ENCODE peak calls at places on chromosomes 4 and X, in ten cellular contexts. O is activated CD8-positive, alpha-beta T cell treated with anti-CD3 and anti-CD28 coated beads for 36 hours; L is RWPE2; G is fibroblast of the aortic adventitia; T is fibroblast of mammary gland; B is tibial nerve; K is GM20000; R is cardiac fibroblast; M is GM13977; D is neural progenitor cell. V is an unnamed sample.

GRCh38 chrX:97119474-97120109 is 235.9 kb downstream of the RPA4 start:
- DNase-seq in M (no peak), B (no peak), K (no peak), L (no peak), G (no peak), O (no peak), T (no peak), R (no peak), D (no peak), V (no peak)

GRCh38 chr4:71294301-71294700 is 44.5 kb upstream of the SLC4A4 start:
- DNase-seq in B (no peak), D (no peak), G (peak; percentile 37), L (no peak), M (no peak), K (no peak), R (peak; percentile 34), T (peak; percentile 38), O (no peak), V (no peak)

GRCh38 chrX:131854586-131854985 is 168.5 kb upstream of the STK26 start:
- DNase-seq in B (no peak), K (no peak), G (peak; percentile 10), R (peak; percentile 28), D (no peak), L (no peak), O (no peak), T (peak; percentile 5), M (no peak), V (no peak)

GRCh38 chrX:51759055-51759454 is 15.8 kb downstream of the GSPT2 start:
- DNase-seq in G (no peak), L (no peak), O (no peak), B (no peak), M (no peak), D (no peak), T (no peak), K (no peak), R (no peak), V (no peak)

GRCh38 chr4:185134176-185134869 is 8.7 kb upstream of the SLC25A4 start:
- DNase-seq in R (peak; percentile 72), L (no peak), G (peak; percentile 77), O (no peak), D (peak; percentile 67), K (peak; percentile 80), M (peak; percentile 81), B (no peak), T (peak; percentile 62), V (no peak)

GRCh38 chrX:102650903-102651241 is 411 bp upstream of the GPRASP1 start:
- DNase-seq in D (no peak), G (no peak), K (no peak), L (no peak), T (peak; percentile 4), O (no peak), R (no peak), B (no peak), M (no peak), V (no peak)

GRCh38 chrX:3549442-3549875 is 164.0 kb downstream of the PRKX start:
- DNase-seq in G (peak; percentile 64), M (no peak), O (no peak), B (peak; percentile 4), T (peak; percentile 60), D (peak; percentile 16), R (peak; percentile 43), L (no peak), K (no peak), V (no peak)

GRCh38 chr4:142274137-142274536 is 572.0 kb downstream of the INPP4B start:
- DNase-seq in D (no peak), T (peak; percentile 62), L (no peak), O (no peak), B (no peak), G (peak; percentile 53), K (no peak), R (peak; percentile 70), M (no peak), V (no peak)

GRCh38 chr4:42515156-42515884 is 118.0 kb downstream of the SHISA3 start:
- DNase-seq in O (no peak), R (no peak), L (no peak), M (no peak), G (peak; percentile 78), K (peak; percentile 3), B (no peak), T (peak; percentile 4), D (no peak), V (no peak)

GRCh38 chr4:64718091-64718490 is 308.8 kb upstream of the TECRL start:
- DNase-seq in B (no peak), O (no peak), T (peak; percentile 5), K (no peak), L (no peak), R (peak; percentile 14), M (no peak), D (peak; percentile 14), G (peak; percentile 0), V (no peak)

GRCh38 chrX:49155243-49155899 is 7.2 kb upstream of the MAGIX start:
- DNase-seq in R (peak; percentile 69), K (peak; percentile 47), L (no peak), G (peak; percentile 63), O (peak; percentile 68), B (no peak), T (peak; percentile 68), M (peak; percentile 45), D (peak; percentile 87), V (no peak)

DNA sequence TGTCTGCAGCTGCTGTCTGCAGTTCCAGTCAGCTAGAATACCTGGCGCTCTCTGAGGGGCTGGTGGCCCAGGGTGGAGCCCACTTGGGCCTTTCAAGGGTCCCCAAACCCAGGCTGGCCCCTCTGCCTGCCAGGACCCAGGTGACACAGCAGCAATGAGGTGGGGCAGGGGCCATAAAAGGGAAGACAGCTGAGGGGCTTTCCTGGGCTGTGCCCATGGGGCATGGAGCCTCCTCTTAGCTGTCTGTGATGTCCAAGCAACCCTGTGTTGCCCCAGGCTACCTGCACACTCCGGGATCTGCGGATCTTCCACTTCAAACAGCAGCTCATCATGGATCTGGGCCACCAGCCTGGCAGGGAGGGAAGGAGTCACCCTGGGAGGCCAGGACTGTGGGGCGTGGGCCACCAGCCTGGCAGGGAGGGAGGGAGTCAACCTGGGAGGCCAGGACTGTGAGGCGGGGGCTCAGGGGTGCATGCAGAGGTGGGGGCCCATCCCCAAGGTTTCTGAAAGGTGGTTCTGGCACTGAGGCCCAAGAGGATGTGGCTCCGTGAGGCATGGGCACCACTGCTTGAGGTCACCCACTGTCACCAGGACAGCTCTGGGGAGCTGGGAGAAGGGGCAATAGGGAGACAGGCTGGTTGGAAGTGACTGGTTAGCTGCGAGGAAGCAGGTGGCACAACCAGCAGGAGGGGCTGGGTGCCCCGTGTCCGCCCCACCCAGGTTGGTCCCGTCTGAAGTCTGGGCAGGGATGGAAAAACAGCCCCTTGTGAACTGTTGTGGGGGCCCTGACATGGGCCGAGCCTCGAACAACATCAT is 16.3 kb downstream of the NAT8L start:
- DNase-seq in O (no peak), B (no peak), T (no peak), M (peak; percentile 23), L (peak; percentile 32), D (no peak), R (no peak), G (no peak), K (peak; percentile 7), V (no peak)
- TF ChIP-seq CTCF in O (no peak), B (no peak), T (no peak), M (no peak), L (no peak), D (no peak), R (no peak), G (no peak), K (no peak), V (no peak)

DNA sequence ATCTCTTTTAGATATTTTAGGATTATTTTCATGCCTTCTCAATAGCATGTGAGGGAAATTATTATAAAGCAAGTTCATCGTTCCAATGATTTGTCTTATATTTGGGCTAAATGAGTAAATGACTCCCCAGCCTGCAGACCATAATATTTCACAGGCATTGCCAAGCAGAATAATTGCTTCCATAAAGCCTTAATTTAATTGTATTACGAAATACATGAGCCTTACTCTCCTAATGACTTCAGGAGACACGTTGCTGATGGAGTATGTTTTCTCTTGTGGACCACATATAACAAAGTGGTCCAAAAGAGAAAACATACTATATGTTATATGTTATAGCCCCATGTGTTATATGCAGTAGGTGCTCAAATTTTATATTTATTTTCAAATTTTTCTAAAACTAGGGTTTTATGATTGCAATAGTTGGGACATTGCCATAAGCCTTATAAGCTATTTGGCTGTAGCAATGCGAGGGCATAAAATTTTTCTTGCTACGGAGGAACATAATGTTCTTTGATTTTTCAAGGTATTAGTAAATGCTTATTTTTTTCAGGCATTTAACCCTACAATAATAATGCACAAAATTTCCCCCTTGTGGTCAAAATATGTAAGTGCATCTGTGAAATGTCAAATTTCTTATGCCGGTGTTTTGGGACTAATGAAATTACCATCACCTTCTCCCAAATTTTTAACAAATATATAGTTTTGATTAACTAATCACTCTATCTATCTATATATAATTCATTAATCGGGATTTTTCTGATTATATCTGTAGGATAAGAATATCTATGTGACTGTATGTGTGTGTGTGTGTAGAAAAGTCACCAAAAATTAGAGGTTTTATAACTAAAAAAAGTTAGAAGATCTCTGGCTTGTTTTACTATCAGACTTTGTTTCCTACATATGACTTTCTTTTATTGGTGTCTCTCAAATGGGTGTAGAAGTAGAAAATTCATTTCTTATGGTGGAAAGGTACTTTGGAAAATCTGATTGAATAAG is 26.4 kb upstream of the TMPRSS11D start:
- DNase-seq in K (no peak), G (peak; percentile 51), L (no peak), B (no peak), R (peak; percentile 57), M (no peak), D (no peak), T (peak; percentile 43), O (no peak), V (no peak)
- TF ChIP-seq CTCF in K (peak; percentile 48), G (peak; percentile 65), L (peak; percentile 84), B (peak; percentile 52), R (peak; percentile 57), M (peak; percentile 49), D (peak; percentile 77), T (peak; percentile 63), O (peak; percentile 88), V (peak; percentile 82)

DNA sequence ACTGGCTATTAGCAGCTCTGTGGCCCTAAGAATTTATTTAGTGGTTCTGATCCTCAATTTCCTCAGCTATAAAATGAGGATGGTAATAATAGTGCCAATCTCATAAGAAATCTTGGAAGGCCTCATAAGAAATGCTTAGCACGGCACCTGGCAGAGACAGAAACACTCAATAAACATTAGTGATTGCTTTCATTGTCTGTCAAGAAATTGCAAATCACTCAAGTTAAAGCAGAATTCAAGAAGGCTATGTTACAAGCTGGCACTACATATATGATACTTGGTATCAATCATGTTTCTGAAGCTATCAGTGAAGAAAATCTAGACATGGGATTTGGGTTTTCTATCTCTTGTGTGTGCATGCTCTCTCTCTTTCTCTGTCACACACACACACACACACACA is 267.7 kb upstream of the KCNIP4 start:
- DNase-seq in O (no peak), B (no peak), R (no peak), G (no peak), L (no peak), D (no peak), K (no peak), T (no peak), M (no peak), V (no peak)
- TF ChIP-seq CTCF in O (no peak), B (no peak), R (no peak), G (no peak), L (no peak), D (no peak), K (no peak), T (no peak), M (no peak), V (no peak)

GRCh38 chr4:182447938-182448280 is 204.7 kb downstream of the TENM3 start:
- DNase-seq in O (no peak), L (no peak), T (no peak), R (no peak), B (no peak), K (no peak), G (peak; percentile 5), D (peak; percentile 45), M (no peak), V (no peak)

GRCh38 chr4:182448281-182449151 is 205.3 kb downstream of the TENM3 start:
- DNase-seq in T (peak; percentile 89), M (peak; percentile 77), D (peak; percentile 97), B (peak; percentile 81), K (peak; percentile 73), O (peak; percentile 53), R (peak; percentile 73), G (peak; percentile 80), L (peak; percentile 87), V (no peak)

GRCh38 chr4:182443070-182443469 is 199.9 kb downstream of the TENM3 start:
- DNase-seq in M (no peak), G (no peak), K (no peak), L (no peak), R (no peak), O (no peak), T (no peak), B (no peak), D (no peak), V (no peak)
- TF ChIP-seq CTCF in M (no peak), G (no peak), K (no peak), L (no peak), R (no peak), O (no peak), T (peak; percentile 4), B (no peak), D (peak; percentile 33), V (no peak)

V was measured in natural killer cell.